ENCODE peak calls at places on chromosome 13, in nine cellular contexts. F, Z, P, I, N, J, V, G and X are unnamed samples.

GRCh38 chr13:35621989-35622388 is 145.5 kb upstream of the MAB21L1 start:
- DNase-seq in F (no peak), P (peak), Z (no peak), G (no peak), I (no peak), J (no peak), V (no peak), N (no peak), X (no peak)

GRCh38 chr13:48733739-48734329 is 80.1 kb downstream of the CYSLTR2 start:
- DNase-seq in N (no peak), P (peak), J (no peak), I (no peak), G (no peak), V (no peak), Z (no peak), F (no peak), X (no peak)

GRCh38 chr13:113546571-113547247 is 37.8 kb upstream of the TFDP1 start:
- DNase-seq in N (no peak), J (no peak), G (no peak), V (no peak), P (no peak), Z (no peak), F (no peak), I (no peak), X (no peak)

GRCh38 chr13:57063007-57063406 is 77.7 kb upstream of the PRR20A start:
- DNase-seq in Z (no peak), P (no peak), V (no peak), G (no peak), N (no peak), F (no peak), J (peak), I (no peak), X (no peak)

GRCh38 chr13:41716236-41716635 is 244.7 kb downstream of the VWA8 start:
- DNase-seq in G (no peak), Z (no peak), I (no peak), P (no peak), F (no peak), J (no peak), V (no peak), N (no peak), X (no peak)

GRCh38 chr13:71303144-71303543 is 563.9 kb downstream of the DACH1 start:
- DNase-seq in I (no peak), G (peak), P (no peak), F (no peak), Z (no peak), J (no peak), V (no peak), N (no peak), X (no peak)

GRCh38 chr13:66218583-66218982 is 1011.6 kb downstream of the PCDH9 start:
- DNase-seq in G (no peak), J (peak), I (no peak), Z (no peak), V (no peak), N (no peak), F (no peak), P (no peak), X (no peak)

GRCh38 chr13:60001892-60002291 is 161.8 kb downstream of the DIAPH3 start:
- DNase-seq in P (no peak), N (no peak), J (no peak), G (no peak), F (no peak), I (no peak), V (no peak), Z (no peak), X (no peak)

GRCh38 chr13:29523199-29523931 is 72.1 kb downstream of the SLC7A1 start:
- DNase-seq in N (no peak), I (no peak), G (no peak), J (no peak), V (no peak), Z (no peak), F (peak), P (no peak), X (no peak)

GRCh38 chr13:71867101-71867814 is at the start of gene DACH1:
- DNase-seq in J (peak), N (peak), V (peak), Z (no peak), G (peak), F (peak), P (peak), I (no peak), X (peak)

GRCh38 chr13:90230311-90230710 is 1117.2 kb upstream of the MIR17HG start:
- DNase-seq in P (no peak), N (no peak), F (no peak), Z (no peak), J (no peak), V (no peak), G (no peak), I (no peak), X (no peak)

GRCh38 chr13:42369071-42369795 is 97.3 kb downstream of the AKAP11 start:
- DNase-seq in P (no peak), F (no peak), N (no peak), J (no peak), V (no peak), I (no peak), Z (no peak), G (no peak), X (no peak)

GRCh38 chr13:98454389-98454881 is 122.5 kb downstream of the STK24 start:
- DNase-seq in N (no peak), P (peak), G (no peak), Z (no peak), F (peak), I (no peak), J (no peak), V (peak), X (no peak)

GRCh38 chr13:100506154-100506553 is 82.4 kb downstream of the GGACT start:
- DNase-seq in V (no peak), N (no peak), F (no peak), I (peak), J (no peak), G (no peak), P (no peak), Z (no peak), X (no peak)

GRCh38 chr13:110044521-110045200 is 258.3 kb upstream of the IRS2 start:
- DNase-seq in V (peak), I (no peak), N (no peak), J (peak), P (no peak), F (peak), Z (no peak), G (peak), X (no peak)

GRCh38 chr13:94712287-94712811 is at the start of gene SOX21:
- DNase-seq in N (no peak), J (peak), G (no peak), Z (no peak), F (no peak), P (peak), V (no peak), I (no peak), X (no peak)

GRCh38 chr13:93182406-93182805 is 44.2 kb upstream of the GPC6 start:
- DNase-seq in V (no peak), P (no peak), G (no peak), J (no peak), I (no peak), F (no peak), N (no peak), Z (no peak), X (no peak)

GRCh38 chr13:48775804-48776203 is 122.1 kb downstream of the CYSLTR2 start:
- DNase-seq in V (peak), I (no peak), F (peak), J (no peak), N (no peak), Z (no peak), G (no peak), P (peak), X (no peak)

GRCh38 chr13:29948791-29949190 is 98.4 kb upstream of the UBL3 start:
- DNase-seq in G (no peak), I (no peak), V (no peak), J (no peak), N (no peak), Z (no peak), P (no peak), F (no peak), X (no peak)

GRCh38 chr13:86095351-86095750 is 296.1 kb upstream of the SLITRK6 start:
- DNase-seq in F (no peak), Z (no peak), J (no peak), V (no peak), G (no peak), P (no peak), N (no peak), I (no peak), X (no peak)

GRCh38 chr13:111121421-111121820 is 6.3 kb downstream of the ARHGEF7 start:
- DNase-seq in J (no peak), G (no peak), I (no peak), V (no peak), F (no peak), Z (no peak), P (no peak), N (no peak), X (no peak)

GRCh38 chr13:47008318-47008717 is 111.5 kb upstream of the HTR2A start:
- DNase-seq in I (no peak), N (no peak), G (no peak), J (no peak), P (no peak), V (no peak), Z (no peak), F (no peak), X (no peak)